ENCODE peak calls at places on chromosome 1, in eight cellular contexts. X, H, F, B, J, L, Z and I are unnamed samples.

GRCh38 chr1:938088-938683 is 14.5 kb downstream of the SAMD11 start:
- DNase-seq in X (no peak), H (peak), F (peak), B (peak), J (no peak), L (peak), Z (peak), I (no peak)

GRCh38 chr1:19814681-19815503 is at the start of gene RNF186:
- DNase-seq in X (no peak), H (no peak), F (no peak), B (no peak), J (no peak), L (no peak), Z (peak), I (no peak)

GRCh38 chr1:20632386-20632785 is 872 bp upstream of the PINK1 start:
- DNase-seq in X (no peak), H (no peak), F (no peak), B (no peak), J (no peak), L (no peak), Z (no peak), I (peak)

GRCh38 chr1:153346067-153346723 is 2.4 kb downstream of the PGLYRP4 start:
- DNase-seq in X (no peak), H (no peak), F (no peak), B (no peak), J (no peak), L (no peak), Z (no peak), I (no peak)

GRCh38 chr1:149885364-149886111 is 13.8 kb upstream of the BOLA1 start:
- DNase-seq in X (peak), H (peak), F (peak), B (peak), J (peak), L (peak), Z (peak), I (peak)

GRCh38 chr1:13451399-13451965 is 41.2 kb downstream of the PRAMEF20 start:
- DNase-seq in X (no peak), H (no peak), F (no peak), B (peak), J (no peak), L (peak), Z (no peak), I (no peak)

GRCh38 chr1:163168053-163168452 is 34.7 kb downstream of the RGS5 start:
- DNase-seq in X (no peak), H (peak), F (peak), B (peak), J (no peak), L (peak), Z (no peak), I (peak)

GRCh38 chr1:213387380-213388015 is 336.5 kb downstream of the RPS6KC1 start:
- DNase-seq in X (no peak), H (no peak), F (no peak), B (no peak), J (no peak), L (no peak), Z (no peak), I (no peak)

GRCh38 chr1:87902830-87903614 is 574.3 kb downstream of the LMO4 start:
- DNase-seq in X (no peak), H (peak), F (peak), B (peak), J (no peak), L (no peak), Z (no peak), I (no peak)

GRCh38 chr1:8317647-8318360 is at the start of gene SLC45A1:
- DNase-seq in X (peak), H (peak), F (peak), B (peak), J (peak), L (peak), Z (peak), I (no peak)

GRCh38 chr1:5393591-5393990 is 598.6 kb downstream of the NPHP4 start:
- DNase-seq in X (no peak), H (no peak), F (no peak), B (no peak), J (no peak), L (no peak), Z (no peak), I (no peak)

GRCh38 chr1:18932879-18933278 is 23.6 kb downstream of the IFFO2 start:
- DNase-seq in X (no peak), H (no peak), F (no peak), B (no peak), J (no peak), L (no peak), Z (no peak), I (no peak)

GRCh38 chr1:83508485-83509151 is 490.3 kb downstream of the TTLL7 start:
- DNase-seq in X (no peak), H (peak), F (no peak), B (peak), J (peak), L (no peak), Z (peak), I (peak)